ENCODE peak calls at places on chromosomes 3 and 15, in eight cellular contexts. One of them, this sample, is unnamed.

GRCh38 chr3:71585126-71585525 is 1.6 kb upstream of the FOXP1 start:
- DNase-seq in left ventricle myocardium inferior: no peak
- DNase-seq in HL-60: peak
- DNase-seq in uterus: no peak
- DNase-seq in GM23338: no peak
- DNase-seq in GM06990: no peak
- DNase-seq in OCI-LY7: peak
- DNase-seq in AG04450: no peak
- DNase-seq in this sample: no peak

GRCh38 chr3:23926736-23927135 is 9.8 kb downstream of the RPL15 start:
- DNase-seq in left ventricle myocardium inferior: no peak
- DNase-seq in HL-60: no peak
- DNase-seq in uterus: no peak
- DNase-seq in GM23338: no peak
- DNase-seq in GM06990: no peak
- DNase-seq in OCI-LY7: no peak
- DNase-seq in AG04450: no peak
- DNase-seq in this sample: no peak

GRCh38 chr15:65576669-65577068 is 34.3 kb downstream of the INTS14 start:
- DNase-seq in left ventricle myocardium inferior: no peak
- DNase-seq in HL-60: no peak
- DNase-seq in uterus: no peak
- DNase-seq in GM23338: no peak
- DNase-seq in GM06990: no peak
- DNase-seq in OCI-LY7: no peak
- DNase-seq in AG04450: peak
- DNase-seq in this sample: no peak

GRCh38 chr3:65974505-65974904 is 64.2 kb downstream of the MAGI1 start:
- DNase-seq in left ventricle myocardium inferior: no peak
- DNase-seq in HL-60: no peak
- DNase-seq in uterus: no peak
- DNase-seq in GM23338: peak
- DNase-seq in GM06990: no peak
- DNase-seq in OCI-LY7: no peak
- DNase-seq in AG04450: no peak
- DNase-seq in this sample: no peak

GRCh38 chr3:66885326-66886000 is 112.6 kb upstream of the KBTBD8 start:
- DNase-seq in left ventricle myocardium inferior: no peak
- DNase-seq in HL-60: no peak
- DNase-seq in uterus: no peak
- DNase-seq in GM23338: peak
- DNase-seq in GM06990: no peak
- DNase-seq in OCI-LY7: no peak
- DNase-seq in AG04450: no peak
- DNase-seq in this sample: no peak

GRCh38 chr3:126129408-126129891 is 45.5 kb upstream of the SLC41A3 start:
- DNase-seq in left ventricle myocardium inferior: peak
- DNase-seq in HL-60: no peak
- DNase-seq in uterus: peak
- DNase-seq in GM23338: no peak
- DNase-seq in GM06990: no peak
- DNase-seq in OCI-LY7: no peak
- DNase-seq in AG04450: no peak
- DNase-seq in this sample: peak

GRCh38 chr15:65412556-65412955 is 10.2 kb downstream of the IGDCC4 start:
- DNase-seq in left ventricle myocardium inferior: no peak
- DNase-seq in HL-60: no peak
- DNase-seq in uterus: no peak
- DNase-seq in GM23338: no peak
- DNase-seq in GM06990: no peak
- DNase-seq in OCI-LY7: no peak
- DNase-seq in AG04450: no peak
- DNase-seq in this sample: no peak

GRCh38 chr3:122609798-122610559 is 32.5 kb downstream of the PARP15 start:
- DNase-seq in left ventricle myocardium inferior: no peak
- DNase-seq in HL-60: no peak
- DNase-seq in uterus: no peak
- DNase-seq in GM23338: no peak
- DNase-seq in GM06990: peak
- DNase-seq in OCI-LY7: no peak
- DNase-seq in AG04450: peak
- DNase-seq in this sample: no peak

GRCh38 chr3:161142486-161142885 is 37.3 kb upstream of the B3GALNT1 start:
- DNase-seq in left ventricle myocardium inferior: no peak
- DNase-seq in HL-60: no peak
- DNase-seq in uterus: no peak
- DNase-seq in GM23338: no peak
- DNase-seq in GM06990: no peak
- DNase-seq in OCI-LY7: no peak
- DNase-seq in AG04450: no peak
- DNase-seq in this sample: no peak

GRCh38 chr3:101803152-101803782 is 24.3 kb downstream of the NXPE3 start:
- DNase-seq in left ventricle myocardium inferior: no peak
- DNase-seq in HL-60: peak
- DNase-seq in uterus: no peak
- DNase-seq in GM23338: peak
- DNase-seq in GM06990: peak
- DNase-seq in OCI-LY7: peak
- DNase-seq in AG04450: peak
- DNase-seq in this sample: no peak

GRCh38 chr3:140816372-140816771 is 125.3 kb upstream of the SLC25A36 start:
- DNase-seq in left ventricle myocardium inferior: no peak
- DNase-seq in HL-60: no peak
- DNase-seq in uterus: no peak
- DNase-seq in GM23338: no peak
- DNase-seq in GM06990: peak
- DNase-seq in OCI-LY7: peak
- DNase-seq in AG04450: no peak
- DNase-seq in this sample: no peak

GRCh38 chr15:66006986-66007385 is 137.7 kb downstream of the RAB11A start:
- DNase-seq in left ventricle myocardium inferior: no peak
- DNase-seq in HL-60: no peak
- DNase-seq in uterus: no peak
- DNase-seq in GM23338: no peak
- DNase-seq in GM06990: no peak
- DNase-seq in OCI-LY7: no peak
- DNase-seq in AG04450: no peak
- DNase-seq in this sample: no peak

GRCh38 chr3:45547764-45548683 is 46.5 kb upstream of the LIMD1 start:
- DNase-seq in left ventricle myocardium inferior: peak
- DNase-seq in HL-60: peak
- DNase-seq in uterus: peak
- DNase-seq in GM23338: no peak
- DNase-seq in GM06990: no peak
- DNase-seq in OCI-LY7: no peak
- DNase-seq in AG04450: no peak
- DNase-seq in this sample: peak

GRCh38 chr3:77254967-77255831 is 215.3 kb downstream of the ROBO2 start:
- DNase-seq in left ventricle myocardium inferior: no peak
- DNase-seq in HL-60: peak
- DNase-seq in uterus: no peak
- DNase-seq in GM23338: peak
- DNase-seq in GM06990: no peak
- DNase-seq in OCI-LY7: peak
- DNase-seq in AG04450: peak
- DNase-seq in this sample: no peak

GRCh38 chr3:72820405-72820804 is 27.8 kb downstream of the SHQ1 start:
- DNase-seq in left ventricle myocardium inferior: no peak
- DNase-seq in HL-60: peak
- DNase-seq in uterus: no peak
- DNase-seq in GM23338: no peak
- DNase-seq in GM06990: no peak
- DNase-seq in OCI-LY7: no peak
- DNase-seq in AG04450: no peak
- DNase-seq in this sample: no peak

GRCh38 chr15:63357061-63357460 is 24.6 kb downstream of the CA12 start:
- DNase-seq in left ventricle myocardium inferior: no peak
- DNase-seq in HL-60: no peak
- DNase-seq in uterus: no peak
- DNase-seq in GM23338: no peak
- DNase-seq in GM06990: no peak
- DNase-seq in OCI-LY7: no peak
- DNase-seq in AG04450: no peak
- DNase-seq in this sample: no peak

DNA sequence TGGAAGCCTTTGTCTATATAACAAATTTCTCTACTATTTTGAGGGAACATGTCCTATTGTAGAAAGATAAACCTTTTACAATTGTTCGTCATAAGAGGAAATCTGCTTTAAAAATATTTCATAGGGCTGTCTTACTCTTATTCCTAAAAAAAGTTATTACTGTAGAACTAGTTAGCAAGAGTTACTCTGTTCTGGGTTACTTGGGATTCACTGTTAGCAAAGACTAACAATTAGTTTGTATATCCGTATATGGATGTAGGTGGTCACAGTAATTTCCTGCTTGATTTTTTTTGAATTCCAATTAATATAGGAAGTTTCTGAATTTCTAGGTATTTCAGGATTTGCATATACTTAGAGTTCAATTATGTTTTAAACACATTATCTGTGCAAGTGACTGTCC is 413.5 kb downstream of the RBMS3 start:
- DNase-seq in left ventricle myocardium inferior: no peak
- DNase-seq in HL-60: no peak
- DNase-seq in uterus: no peak
- DNase-seq in GM23338: no peak
- DNase-seq in GM06990: no peak
- DNase-seq in OCI-LY7: no peak
- DNase-seq in AG04450: no peak
- DNase-seq in this sample: no peak
- H3K4me3 ChIP-seq in left ventricle myocardium inferior: no peak
- H3K4me3 ChIP-seq in HL-60: no peak
- H3K4me3 ChIP-seq in uterus: no peak
- H3K4me3 ChIP-seq in GM23338: no peak
- H3K4me3 ChIP-seq in GM06990: no peak
- H3K4me3 ChIP-seq in OCI-LY7: no peak
- H3K4me3 ChIP-seq in AG04450: no peak
- H3K4me3 ChIP-seq in this sample: no peak

GRCh38 chr15:70096215-70096974 is 1.3 kb downstream of the TLE3 start:
- DNase-seq in left ventricle myocardium inferior: no peak
- DNase-seq in HL-60: no peak
- DNase-seq in uterus: peak
- DNase-seq in GM23338: no peak
- DNase-seq in GM06990: peak
- DNase-seq in OCI-LY7: peak
- DNase-seq in AG04450: no peak
- DNase-seq in this sample: peak

GRCh38 chr15:70094690-70095311 is 2.9 kb downstream of the TLE3 start:
- DNase-seq in left ventricle myocardium inferior: no peak
- DNase-seq in HL-60: no peak
- DNase-seq in uterus: no peak
- DNase-seq in GM23338: no peak
- DNase-seq in GM06990: no peak
- DNase-seq in OCI-LY7: no peak
- DNase-seq in AG04450: no peak
- DNase-seq in this sample: no peak

GRCh38 chr15:70096975-70097336 is 761 bp downstream of the TLE3 start:
- DNase-seq in left ventricle myocardium inferior: no peak
- DNase-seq in HL-60: no peak
- DNase-seq in uterus: no peak
- DNase-seq in GM23338: no peak
- DNase-seq in GM06990: peak
- DNase-seq in OCI-LY7: no peak
- DNase-seq in AG04450: no peak
- DNase-seq in this sample: no peak

GRCh38 chr15:70093481-70094309 is 4.0 kb downstream of the TLE3 start:
- DNase-seq in left ventricle myocardium inferior: no peak
- DNase-seq in HL-60: peak
- DNase-seq in uterus: no peak
- DNase-seq in GM23338: peak
- DNase-seq in GM06990: no peak
- DNase-seq in OCI-LY7: no peak
- DNase-seq in AG04450: no peak
- DNase-seq in this sample: no peak

GRCh38 chr15:70095387-70096214 is 2.1 kb downstream of the TLE3 start:
- DNase-seq in left ventricle myocardium inferior: no peak
- DNase-seq in HL-60: peak
- DNase-seq in uterus: peak
- DNase-seq in GM23338: peak
- DNase-seq in GM06990: peak
- DNase-seq in OCI-LY7: peak
- DNase-seq in AG04450: no peak
- DNase-seq in this sample: peak
- TF ChIP-seq CTCF in left ventricle myocardium inferior: no peak
- TF ChIP-seq CTCF in HL-60: no peak
- TF ChIP-seq CTCF in uterus: no peak
- TF ChIP-seq CTCF in GM23338: no peak
- TF ChIP-seq CTCF in GM06990: peak
- TF ChIP-seq CTCF in OCI-LY7: peak
- TF ChIP-seq CTCF in AG04450: no peak
- TF ChIP-seq CTCF in this sample: no peak

GRCh38 chr3:174440741-174441587 is 418.2 kb upstream of the NAALADL2 start:
- DNase-seq in left ventricle myocardium inferior: peak
- DNase-seq in HL-60: peak
- DNase-seq in uterus: peak
- DNase-seq in GM23338: peak
- DNase-seq in GM06990: peak
- DNase-seq in OCI-LY7: peak
- DNase-seq in AG04450: peak
- DNase-seq in this sample: peak
- H3K4me3 ChIP-seq in left ventricle myocardium inferior: peak
- H3K4me3 ChIP-seq in HL-60: peak
- H3K4me3 ChIP-seq in uterus: peak
- H3K4me3 ChIP-seq in GM23338: peak
- H3K4me3 ChIP-seq in GM06990: peak
- H3K4me3 ChIP-seq in OCI-LY7: peak
- H3K4me3 ChIP-seq in AG04450: peak
- H3K4me3 ChIP-seq in this sample: peak

GRCh38 chr3:52374173-52374572 is 58.1 kb downstream of the DNAH1 start:
- DNase-seq in left ventricle myocardium inferior: no peak
- DNase-seq in HL-60: peak
- DNase-seq in uterus: no peak
- DNase-seq in GM23338: no peak
- DNase-seq in GM06990: no peak
- DNase-seq in OCI-LY7: peak
- DNase-seq in AG04450: no peak
- DNase-seq in this sample: no peak
- TF ChIP-seq CTCF in left ventricle myocardium inferior: no peak
- TF ChIP-seq CTCF in HL-60: no peak
- TF ChIP-seq CTCF in uterus: no peak
- TF ChIP-seq CTCF in GM23338: no peak
- TF ChIP-seq CTCF in GM06990: no peak
- TF ChIP-seq CTCF in OCI-LY7: peak
- TF ChIP-seq CTCF in AG04450: no peak
- TF ChIP-seq CTCF in this sample: no peak

GRCh38 chr3:16132190-16132589 is 42.3 kb upstream of the GALNT15 start:
- DNase-seq in left ventricle myocardium inferior: no peak
- DNase-seq in HL-60: no peak
- DNase-seq in uterus: no peak
- DNase-seq in GM23338: peak
- DNase-seq in GM06990: no peak
- DNase-seq in OCI-LY7: no peak
- DNase-seq in AG04450: no peak
- DNase-seq in this sample: no peak
- H3K4me3 ChIP-seq in left ventricle myocardium inferior: no peak
- H3K4me3 ChIP-seq in HL-60: no peak
- H3K4me3 ChIP-seq in uterus: no peak
- H3K4me3 ChIP-seq in GM23338: no peak
- H3K4me3 ChIP-seq in GM06990: no peak
- H3K4me3 ChIP-seq in OCI-LY7: no peak
- H3K4me3 ChIP-seq in AG04450: no peak
- H3K4me3 ChIP-seq in this sample: no peak